ENCODE peak calls at places on chromosome X, in seven cellular contexts. One of them, this sample, is unnamed.

GRCh38 chrX:124725467-124725866 is 379.1 kb downstream of the SH2D1A start:
- DNase-seq in adipocyte: no peak
- DNase-seq in HS-5: no peak
- DNase-seq in GM12891: no peak
- DNase-seq in astrocyte of the cerebellum: no peak
- DNase-seq in NCI-H774: no peak
- DNase-seq in kidney glomerular epithelial cell: no peak
- DNase-seq in this sample: no peak

GRCh38 chrX:17629011-17629410 is 108.3 kb upstream of the SCML1 start:
- DNase-seq in adipocyte: no peak
- DNase-seq in HS-5: no peak
- DNase-seq in GM12891: no peak
- DNase-seq in astrocyte of the cerebellum: no peak
- DNase-seq in NCI-H774: no peak
- DNase-seq in kidney glomerular epithelial cell: no peak
- DNase-seq in this sample: no peak

GRCh38 chrX:17967888-17968287 is 106.8 kb upstream of the RAI2 start:
- DNase-seq in adipocyte: no peak
- DNase-seq in HS-5: no peak
- DNase-seq in GM12891: no peak
- DNase-seq in astrocyte of the cerebellum: no peak
- DNase-seq in NCI-H774: peak
- DNase-seq in kidney glomerular epithelial cell: no peak
- DNase-seq in this sample: no peak

GRCh38 chrX:95536111-95536510 is 1148.5 kb upstream of the DIAPH2 start:
- DNase-seq in adipocyte: no peak
- DNase-seq in HS-5: no peak
- DNase-seq in GM12891: no peak
- DNase-seq in astrocyte of the cerebellum: no peak
- DNase-seq in NCI-H774: no peak
- DNase-seq in kidney glomerular epithelial cell: no peak
- DNase-seq in this sample: no peak

GRCh38 chrX:41781500-41781899 is 57.5 kb downstream of the GPR82 start:
- DNase-seq in adipocyte: peak
- DNase-seq in HS-5: no peak
- DNase-seq in GM12891: no peak
- DNase-seq in astrocyte of the cerebellum: peak
- DNase-seq in NCI-H774: peak
- DNase-seq in kidney glomerular epithelial cell: peak
- DNase-seq in this sample: no peak

GRCh38 chrX:2609431-2610238 is 81.5 kb upstream of the CD99 start:
- DNase-seq in adipocyte: no peak
- DNase-seq in HS-5: no peak
- DNase-seq in GM12891: no peak
- DNase-seq in astrocyte of the cerebellum: no peak
- DNase-seq in NCI-H774: no peak
- DNase-seq in kidney glomerular epithelial cell: no peak
- DNase-seq in this sample: no peak

GRCh38 chrX:150893936-150894335 is 4.5 kb downstream of the CD99L2 start:
- DNase-seq in adipocyte: no peak
- DNase-seq in HS-5: no peak
- DNase-seq in GM12891: no peak
- DNase-seq in astrocyte of the cerebellum: no peak
- DNase-seq in NCI-H774: no peak
- DNase-seq in kidney glomerular epithelial cell: no peak
- DNase-seq in this sample: no peak

GRCh38 chrX:145464650-145465049 is 217.3 kb downstream of the SPANXN1 start:
- DNase-seq in adipocyte: no peak
- DNase-seq in HS-5: no peak
- DNase-seq in GM12891: no peak
- DNase-seq in astrocyte of the cerebellum: no peak
- DNase-seq in NCI-H774: no peak
- DNase-seq in kidney glomerular epithelial cell: no peak
- DNase-seq in this sample: no peak

GRCh38 chrX:24117288-24117687 is 32.2 kb upstream of the ZFX start:
- DNase-seq in adipocyte: peak
- DNase-seq in HS-5: no peak
- DNase-seq in GM12891: no peak
- DNase-seq in astrocyte of the cerebellum: peak
- DNase-seq in NCI-H774: no peak
- DNase-seq in kidney glomerular epithelial cell: no peak
- DNase-seq in this sample: peak

GRCh38 chrX:134880866-134881265 is 109.9 kb upstream of the SMIM10 start:
- DNase-seq in adipocyte: peak
- DNase-seq in HS-5: no peak
- DNase-seq in GM12891: no peak
- DNase-seq in astrocyte of the cerebellum: peak
- DNase-seq in NCI-H774: no peak
- DNase-seq in kidney glomerular epithelial cell: no peak
- DNase-seq in this sample: peak

GRCh38 chrX:12013220-12013619 is 125.1 kb upstream of the FRMPD4 start:
- DNase-seq in adipocyte: peak
- DNase-seq in HS-5: no peak
- DNase-seq in GM12891: no peak
- DNase-seq in astrocyte of the cerebellum: peak
- DNase-seq in NCI-H774: no peak
- DNase-seq in kidney glomerular epithelial cell: peak
- DNase-seq in this sample: peak

GRCh38 chrX:110251961-110252360 is 65.9 kb downstream of the AMMECR1 start:
- DNase-seq in adipocyte: no peak
- DNase-seq in HS-5: no peak
- DNase-seq in GM12891: no peak
- DNase-seq in astrocyte of the cerebellum: no peak
- DNase-seq in NCI-H774: no peak
- DNase-seq in kidney glomerular epithelial cell: no peak
- DNase-seq in this sample: no peak

GRCh38 chrX:11435568-11435967 is 142.4 kb downstream of the AMELX start:
- DNase-seq in adipocyte: peak
- DNase-seq in HS-5: no peak
- DNase-seq in GM12891: no peak
- DNase-seq in astrocyte of the cerebellum: peak
- DNase-seq in NCI-H774: no peak
- DNase-seq in kidney glomerular epithelial cell: no peak
- DNase-seq in this sample: no peak

GRCh38 chrX:139692908-139693307 is 15.1 kb downstream of the MCF2 start:
- DNase-seq in adipocyte: no peak
- DNase-seq in HS-5: no peak
- DNase-seq in GM12891: no peak
- DNase-seq in astrocyte of the cerebellum: no peak
- DNase-seq in NCI-H774: no peak
- DNase-seq in kidney glomerular epithelial cell: no peak
- DNase-seq in this sample: no peak

GRCh38 chrX:40096395-40097091 is 1.2 kb downstream of the BCOR start:
- DNase-seq in adipocyte: peak
- DNase-seq in HS-5: no peak
- DNase-seq in GM12891: no peak
- DNase-seq in astrocyte of the cerebellum: no peak
- DNase-seq in NCI-H774: no peak
- DNase-seq in kidney glomerular epithelial cell: no peak
- DNase-seq in this sample: no peak

GRCh38 chrX:119398974-119399771 is at the start of gene SLC25A43:
- DNase-seq in adipocyte: peak
- DNase-seq in HS-5: no peak
- DNase-seq in GM12891: peak
- DNase-seq in astrocyte of the cerebellum: no peak
- DNase-seq in NCI-H774: peak
- DNase-seq in kidney glomerular epithelial cell: no peak
- DNase-seq in this sample: no peak

GRCh38 chrX:24198101-24198500 is 48.6 kb downstream of the ZFX start:
- DNase-seq in adipocyte: no peak
- DNase-seq in HS-5: no peak
- DNase-seq in GM12891: no peak
- DNase-seq in astrocyte of the cerebellum: no peak
- DNase-seq in NCI-H774: no peak
- DNase-seq in kidney glomerular epithelial cell: no peak
- DNase-seq in this sample: no peak

GRCh38 chrX:1578511-1579173 is 12.8 kb upstream of the AKAP17A start:
- DNase-seq in adipocyte: no peak
- DNase-seq in HS-5: no peak
- DNase-seq in GM12891: no peak
- DNase-seq in astrocyte of the cerebellum: no peak
- DNase-seq in NCI-H774: no peak
- DNase-seq in kidney glomerular epithelial cell: no peak
- DNase-seq in this sample: no peak

GRCh38 chrX:67922950-67923349 is 379.1 kb downstream of the AR start:
- DNase-seq in adipocyte: no peak
- DNase-seq in HS-5: no peak
- DNase-seq in GM12891: no peak
- DNase-seq in astrocyte of the cerebellum: no peak
- DNase-seq in NCI-H774: no peak
- DNase-seq in kidney glomerular epithelial cell: no peak
- DNase-seq in this sample: no peak

GRCh38 chrX:139831689-139832456 is 101.0 kb downstream of the ATP11C start:
- DNase-seq in adipocyte: peak
- DNase-seq in HS-5: no peak
- DNase-seq in GM12891: peak
- DNase-seq in astrocyte of the cerebellum: peak
- DNase-seq in NCI-H774: no peak
- DNase-seq in kidney glomerular epithelial cell: no peak
- DNase-seq in this sample: peak

GRCh38 chrX:45385767-45386166 is 185.1 kb upstream of the DIPK2B start:
- DNase-seq in adipocyte: peak
- DNase-seq in HS-5: peak
- DNase-seq in GM12891: no peak
- DNase-seq in astrocyte of the cerebellum: no peak
- DNase-seq in NCI-H774: no peak
- DNase-seq in kidney glomerular epithelial cell: no peak
- DNase-seq in this sample: no peak

GRCh38 chrX:9555354-9555753 is 90.5 kb downstream of the TBL1X start:
- DNase-seq in adipocyte: no peak
- DNase-seq in HS-5: no peak
- DNase-seq in GM12891: no peak
- DNase-seq in astrocyte of the cerebellum: no peak
- DNase-seq in NCI-H774: no peak
- DNase-seq in kidney glomerular epithelial cell: no peak
- DNase-seq in this sample: no peak

GRCh38 chrX:7987160-7987992 is 60.2 kb upstream of the PNPLA4 start:
- DNase-seq in adipocyte: no peak
- DNase-seq in HS-5: no peak
- DNase-seq in GM12891: no peak
- DNase-seq in astrocyte of the cerebellum: no peak
- DNase-seq in NCI-H774: no peak
- DNase-seq in kidney glomerular epithelial cell: no peak
- DNase-seq in this sample: no peak

GRCh38 chrX:69090022-69090421 is 75.2 kb downstream of the PJA1 start:
- DNase-seq in adipocyte: no peak
- DNase-seq in HS-5: no peak
- DNase-seq in GM12891: no peak
- DNase-seq in astrocyte of the cerebellum: no peak
- DNase-seq in NCI-H774: no peak
- DNase-seq in kidney glomerular epithelial cell: no peak
- DNase-seq in this sample: no peak

GRCh38 chrX:65407157-65407626 is 127.4 kb downstream of the LAS1L start:
- DNase-seq in adipocyte: no peak
- DNase-seq in HS-5: no peak
- DNase-seq in GM12891: no peak
- DNase-seq in astrocyte of the cerebellum: no peak
- DNase-seq in NCI-H774: no peak
- DNase-seq in kidney glomerular epithelial cell: no peak
- DNase-seq in this sample: no peak

GRCh38 chrX:30865020-30865419 is 24.0 kb downstream of the TAB3 start:
- DNase-seq in adipocyte: no peak
- DNase-seq in HS-5: no peak
- DNase-seq in GM12891: no peak
- DNase-seq in astrocyte of the cerebellum: no peak
- DNase-seq in NCI-H774: no peak
- DNase-seq in kidney glomerular epithelial cell: no peak
- DNase-seq in this sample: no peak

GRCh38 chrX:122363112-122363511 is 821.0 kb upstream of the GRIA3 start:
- DNase-seq in adipocyte: no peak
- DNase-seq in HS-5: no peak
- DNase-seq in GM12891: no peak
- DNase-seq in astrocyte of the cerebellum: no peak
- DNase-seq in NCI-H774: no peak
- DNase-seq in kidney glomerular epithelial cell: no peak
- DNase-seq in this sample: no peak